ENCODE peak calls at places on chromosomes 4 and X, in nine cellular contexts. L is ovary, O is LNCaP clone FGC, P is SK-N-SH, Z is breast epithelium, B is right lobe of liver, S is GM23248, W is PC-3, N is psoas muscle. M is an unnamed sample.

GRCh38 chr4:176189891-176190795 is 5.2 kb downstream of the SPATA4 start:
- DNase-seq in L (no peak), O (peak; percentile 58), P (no peak), Z (no peak), B (no peak), S (peak; percentile 66), W (peak; percentile 18), N (no peak), M (no peak)

GRCh38 chr4:1367936-1368289 is 20.9 kb downstream of the UVSSA start:
- DNase-seq in L (no peak), O (no peak), P (no peak), Z (no peak), B (peak; percentile 11), S (no peak), W (no peak), N (no peak), M (no peak)

GRCh38 chrX:72048515-72049455 is 82.9 kb downstream of the RTL5 start:
- DNase-seq in L (no peak), O (no peak), P (peak; percentile 65), Z (no peak), B (no peak), S (no peak), W (peak; percentile 10), N (no peak), M (no peak)

GRCh38 chrX:27815209-27815608 is 7.4 kb downstream of the MAGEB10 start:
- DNase-seq in L (no peak), O (peak; percentile 25), P (no peak), Z (no peak), B (no peak), S (no peak), W (peak; percentile 77), N (no peak), M (peak; percentile 21)

GRCh38 chrX:47156611-47157520 is 11.8 kb downstream of the RBM10 start:
- DNase-seq in L (no peak), O (no peak), P (no peak), Z (no peak), B (no peak), S (no peak), W (no peak), N (no peak), M (no peak)

GRCh38 chr4:98222306-98222705 is 38.9 kb upstream of the RAP1GDS1 start:
- DNase-seq in L (no peak), O (no peak), P (no peak), Z (no peak), B (no peak), S (no peak), W (no peak), N (no peak), M (no peak)

GRCh38 chr4:9691221-9692065 is 90.0 kb upstream of the DRD5 start:
- DNase-seq in L (peak; percentile 97), O (peak; percentile 60), P (peak; percentile 94), Z (peak; percentile 96), B (peak; percentile 97), S (peak; percentile 96), W (peak; percentile 36), N (peak; percentile 94), M (peak; percentile 93)

GRCh38 chr4:150828159-150828558 is 186.9 kb downstream of the LRBA start:
- DNase-seq in L (no peak), O (no peak), P (no peak), Z (no peak), B (no peak), S (no peak), W (no peak), N (no peak), M (no peak)

GRCh38 chrX:107483976-107484726 is 34.7 kb downstream of the FRMPD3 start:
- DNase-seq in L (peak; percentile 73), O (no peak), P (peak; percentile 39), Z (no peak), B (no peak), S (no peak), W (no peak), N (peak; percentile 19), M (no peak)

GRCh38 chr4:158845166-158846041 is 76.6 kb downstream of the FNIP2 start:
- DNase-seq in L (no peak), O (no peak), P (no peak), Z (no peak), B (no peak), S (no peak), W (no peak), N (no peak), M (peak; percentile 29)

GRCh38 chr4:138241281-138242075 is 671 bp downstream of the SLC7A11 start:
- DNase-seq in L (peak; percentile 14), O (no peak), P (no peak), Z (no peak), B (no peak), S (peak; percentile 71), W (peak; percentile 30), N (no peak), M (peak; percentile 46)

DNA sequence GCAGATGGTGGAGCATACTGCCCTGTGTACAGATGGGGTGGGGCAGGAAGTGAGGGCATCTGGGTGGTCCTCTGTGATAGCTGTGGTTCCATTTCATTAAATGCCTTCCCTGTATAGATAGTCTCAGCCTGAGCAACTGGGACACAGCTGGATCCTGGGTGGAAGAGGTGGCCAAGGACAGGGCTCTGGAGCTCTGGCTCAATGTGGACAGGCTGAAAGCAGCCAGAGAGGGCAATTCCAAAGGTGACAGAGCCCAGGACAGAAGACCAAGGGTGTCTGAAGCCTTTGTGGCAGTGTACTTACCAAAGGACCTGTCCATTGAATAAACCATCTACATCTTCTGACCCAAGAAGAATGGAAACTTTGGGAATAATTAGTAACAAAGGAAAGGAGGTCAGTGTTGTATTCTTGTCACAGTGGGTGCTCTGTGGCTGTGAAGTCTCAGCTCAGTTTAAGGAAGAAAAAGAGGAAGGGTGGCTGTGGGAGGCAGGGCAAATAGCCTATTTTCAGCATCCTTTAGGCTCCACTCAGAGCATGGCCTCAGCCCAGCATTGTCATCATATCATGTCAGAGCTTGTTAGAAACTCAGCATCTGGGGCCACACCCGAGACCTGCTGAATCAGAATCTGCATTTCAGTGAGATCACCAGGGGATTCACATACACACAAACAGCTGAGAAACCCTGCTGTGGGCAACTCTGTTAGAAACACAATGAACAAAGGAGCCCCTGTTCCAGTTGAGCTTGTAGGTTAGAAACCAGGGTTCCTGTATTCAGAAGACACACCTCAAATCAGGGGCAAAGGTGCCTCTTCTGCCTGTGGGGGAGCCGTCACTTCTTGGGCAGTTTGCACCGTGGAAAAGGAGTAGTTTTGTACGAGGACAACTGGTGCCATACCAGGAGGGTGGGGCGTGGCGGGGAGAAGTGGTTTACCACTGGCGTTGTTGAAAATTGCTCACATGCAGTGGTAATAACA is 168.6 kb downstream of the PTTG2 start:
- DNase-seq in L (no peak), O (no peak), P (no peak), Z (no peak), B (peak; percentile 39), S (peak; percentile 93), W (peak; percentile 21), N (no peak), M (peak; percentile 66)
- H3K4me3 ChIP-seq in L (no peak overlapping the region), O (no peak overlapping the region), P (no peak overlapping the region), Z (no peak overlapping the region), B (no peak overlapping the region), S (no peak overlapping the region), W (no peak overlapping the region), N (no peak overlapping the region), M (no peak overlapping the region)

DNA sequence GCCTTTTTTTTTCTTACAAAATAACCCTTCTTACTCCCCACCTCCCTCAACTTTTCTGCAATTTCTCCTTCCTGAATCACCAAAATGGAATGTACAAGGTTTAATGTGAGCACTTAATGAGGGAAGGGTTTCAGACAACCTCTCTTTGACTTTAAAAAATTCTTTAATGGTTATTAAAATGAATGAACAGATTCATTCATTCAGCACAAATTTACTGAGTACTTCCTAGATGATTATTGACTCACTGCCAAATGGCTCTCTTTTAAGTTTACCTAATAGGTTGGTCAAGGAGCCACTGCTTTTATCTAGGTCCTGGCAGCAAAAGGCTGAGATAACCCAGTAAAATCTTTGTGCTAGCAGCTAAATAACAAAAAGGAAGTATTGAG is 904 bp upstream of the AADAT start:
- DNase-seq in L (no peak), O (peak; percentile 82), P (peak; percentile 16), Z (no peak), B (no peak), S (peak; percentile 27), W (peak; percentile 40), N (no peak), M (peak; percentile 44)
- H3K4me3 ChIP-seq in L (no peak overlapping the region), O (peak overlapping the region; percentile 82), P (peak overlapping the region; percentile 82), Z (no peak overlapping the region), B (no peak overlapping the region), S (peak overlapping the region; percentile 77), W (peak overlapping the region; percentile 86), N (peak overlapping the region; percentile 76), M (peak overlapping the region; percentile 69)

GRCh38 chr4:82770607-82771006 is 28.0 kb downstream of the SCD5 start:
- DNase-seq in L (no peak), O (no peak), P (peak; percentile 40), Z (no peak), B (no peak), S (no peak), W (no peak), N (no peak), M (no peak)

GRCh38 chr4:82775243-82775642 is 23.4 kb downstream of the SCD5 start:
- DNase-seq in L (no peak), O (no peak), P (no peak), Z (no peak), B (no peak), S (no peak), W (no peak), N (no peak), M (no peak)

GRCh38 chr4:82774711-82775171 is 23.9 kb downstream of the SCD5 start:
- DNase-seq in L (no peak), O (no peak), P (no peak), Z (no peak), B (no peak), S (peak; percentile 71), W (no peak), N (no peak), M (peak; percentile 12)

GRCh38 chr4:82776925-82777542 is 21.6 kb downstream of the SCD5 start:
- DNase-seq in L (no peak), O (no peak), P (no peak), Z (no peak), B (no peak), S (peak; percentile 56), W (no peak), N (no peak), M (peak; percentile 80)

DNA sequence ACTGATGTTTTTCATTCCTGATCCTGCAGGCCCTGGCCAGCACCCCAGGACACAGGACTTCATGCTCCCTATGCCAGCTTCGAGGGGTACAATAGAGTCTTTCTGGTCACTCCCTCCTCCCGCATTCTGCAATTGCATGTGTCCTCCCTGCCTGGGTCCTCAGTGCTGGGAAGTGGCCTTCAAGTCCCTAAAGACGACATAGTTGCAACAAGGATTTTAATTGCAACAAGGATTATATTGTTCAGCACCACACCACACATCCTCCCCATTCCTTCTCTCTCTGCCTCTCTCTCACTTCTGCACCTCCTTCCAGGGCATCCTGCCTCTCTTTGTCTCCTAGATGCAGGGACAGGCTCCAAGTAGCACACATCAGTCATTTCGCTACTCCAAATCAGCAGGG is 25.5 kb downstream of the SCD5 start:
- DNase-seq in L (no peak), O (no peak), P (no peak), Z (no peak), B (no peak), S (no peak), W (no peak), N (no peak), M (no peak)
- H3K4me3 ChIP-seq in L (no peak overlapping the region), O (no peak overlapping the region), P (no peak overlapping the region), Z (no peak overlapping the region), B (no peak overlapping the region), S (no peak overlapping the region), W (no peak overlapping the region), N (no peak overlapping the region), M (no peak overlapping the region)

GRCh38 chr4:64857198-64857597 is 447.9 kb upstream of the TECRL start:
- DNase-seq in L (no peak), O (no peak), P (no peak), Z (no peak), B (no peak), S (no peak), W (peak; percentile 25), N (no peak), M (no peak)

GRCh38 chr4:64857815-64858214 is 448.6 kb upstream of the TECRL start:
- DNase-seq in L (no peak), O (no peak), P (no peak), Z (no peak), B (no peak), S (no peak), W (no peak), N (no peak), M (no peak)
- H3K4me3 ChIP-seq in L (no peak overlapping the region), O (no peak overlapping the region), P (no peak overlapping the region), Z (no peak overlapping the region), B (no peak overlapping the region), S (no peak overlapping the region), W (no peak overlapping the region), N (no peak overlapping the region), M (no peak overlapping the region)